ENCODE peak calls at places on chromosomes 2 and 18, in five cellular contexts. F is A549, M is tibial artery, V is BE2C, C is spleen. O is an unnamed sample.

GRCh38 chr2:179560257-179560735 is 295.7 kb upstream of the SESTD1 start:
- DNase-seq in F (no peak), M (no peak), V (no peak), C (no peak), O (no peak)

GRCh38 chr2:109239720-109240119 is 110.7 kb downstream of the SH3RF3 start:
- DNase-seq in M (no peak), F (no peak), V (no peak), C (no peak), O (no peak)

GRCh38 chr2:50098242-50098641 is 933.7 kb downstream of the NRXN1 start:
- DNase-seq in C (no peak), F (no peak), V (no peak), M (no peak), O (no peak)

GRCh38 chr2:25324905-25325592 is 16.7 kb downstream of the DNMT3A start:
- DNase-seq in C (no peak), V (no peak), M (peak), F (no peak), O (no peak)

GRCh38 chr2:44652701-44653100 is 288.8 kb upstream of the SIX3 start:
- DNase-seq in V (no peak), F (no peak), C (no peak), M (no peak), O (peak)

GRCh38 chr2:24124003-24124585 is 825 bp downstream of the FAM228B start:
- DNase-seq in V (no peak), C (no peak), M (no peak), F (no peak), O (no peak)

GRCh38 chr2:109336296-109336695 is 207.3 kb downstream of the SH3RF3 start:
- DNase-seq in C (no peak), F (no peak), M (no peak), V (no peak), O (no peak)

GRCh38 chr2:157751462-157752058 is 122.9 kb upstream of the ACVR1C start:
- DNase-seq in C (no peak), V (peak), M (no peak), F (no peak), O (peak)

GRCh38 chr2:17416891-17417391 is 101.3 kb downstream of the RAD51AP2 start:
- DNase-seq in F (no peak), C (no peak), V (no peak), M (no peak), O (no peak)

GRCh38 chr2:170247882-170248393 is 70.0 kb downstream of the MYO3B start:
- DNase-seq in C (no peak), M (no peak), V (no peak), F (no peak), O (no peak)

GRCh38 chr2:44083054-44083453 is 85.6 kb upstream of the PPM1B start:
- DNase-seq in M (no peak), V (no peak), C (no peak), F (no peak), O (no peak)

GRCh38 chr2:19686439-19686838 is 215.3 kb downstream of the TTC32 start:
- DNase-seq in C (no peak), V (no peak), M (no peak), F (no peak), O (no peak)

GRCh38 chr18:44896817-44897216 is 216.1 kb downstream of the SETBP1 start:
- DNase-seq in C (no peak), M (no peak), F (no peak), V (no peak), O (no peak)

GRCh38 chr2:39183673-39184072 is 60.1 kb downstream of the CDKL4 start:
- DNase-seq in F (no peak), V (no peak), C (no peak), M (no peak), O (no peak)

GRCh38 chr2:241772063-241772499 is 4.5 kb upstream of the GAL3ST2 start:
- DNase-seq in F (no peak), V (no peak), C (no peak), M (no peak), O (peak)

GRCh38 chr2:20015482-20016083 is 3.1 kb upstream of the MATN3 start:
- DNase-seq in F (peak), C (no peak), M (no peak), V (no peak), O (no peak)

GRCh38 chr18:57185434-57185833 is 38.5 kb downstream of the BOD1L2 start:
- DNase-seq in M (no peak), F (no peak), C (no peak), V (no peak), O (no peak)

GRCh38 chr2:28406276-28407096 is 13.8 kb downstream of the FOSL2 start:
- DNase-seq in M (no peak), C (peak), V (no peak), F (no peak), O (no peak)

GRCh38 chr2:71788186-71788525 is 334.8 kb downstream of the DYSF start:
- DNase-seq in M (no peak), F (no peak), V (no peak), C (peak), O (no peak)

GRCh38 chr2:108594132-108594981 is 60.1 kb downstream of the LIMS1 start:
- DNase-seq in M (no peak), V (no peak), C (no peak), F (no peak), O (no peak)

GRCh38 chr2:26414291-26414690 is 12.6 kb downstream of the DRC1 start:
- DNase-seq in V (no peak), M (no peak), F (no peak), C (no peak), O (no peak)

GRCh38 chr2:60641866-60642788 is 88.7 kb upstream of the BCL11A start:
- DNase-seq in F (peak), C (no peak), V (peak), M (no peak), O (peak)

GRCh38 chr2:217360781-217361485 is 501.1 kb upstream of the TNP1 start:
- DNase-seq in M (peak), V (peak), C (no peak), F (no peak), O (no peak)

GRCh38 chr2:64613276-64613675 is 40.4 kb downstream of the SERTAD2 start:
- DNase-seq in C (no peak), V (no peak), M (no peak), F (no peak), O (no peak)

GRCh38 chr2:24080721-24081120 is 3.9 kb downstream of the TP53I3 start:
- DNase-seq in V (no peak), M (no peak), F (no peak), C (no peak), O (no peak)

GRCh38 chr2:120879401-120880295 is 144.0 kb downstream of the GLI2 start:
- DNase-seq in C (no peak), F (no peak), V (no peak), M (no peak), O (peak)

GRCh38 chr18:42029100-42029499 is 74.1 kb downstream of the PIK3C3 start:
- DNase-seq in V (no peak), M (no peak), F (no peak), C (no peak), O (no peak)

GRCh38 chr18:42028232-42028832 is 73.3 kb downstream of the PIK3C3 start:
- DNase-seq in C (no peak), V (peak), M (no peak), F (peak), O (peak)

GRCh38 chr18:42033137-42033810 is 78.2 kb downstream of the PIK3C3 start:
- DNase-seq in F (no peak), C (no peak), V (no peak), M (no peak), O (no peak)

GRCh38 chr18:42032447-42032846 is 77.4 kb downstream of the PIK3C3 start:
- DNase-seq in M (no peak), V (no peak), C (no peak), F (no peak), O (no peak)

DNA sequence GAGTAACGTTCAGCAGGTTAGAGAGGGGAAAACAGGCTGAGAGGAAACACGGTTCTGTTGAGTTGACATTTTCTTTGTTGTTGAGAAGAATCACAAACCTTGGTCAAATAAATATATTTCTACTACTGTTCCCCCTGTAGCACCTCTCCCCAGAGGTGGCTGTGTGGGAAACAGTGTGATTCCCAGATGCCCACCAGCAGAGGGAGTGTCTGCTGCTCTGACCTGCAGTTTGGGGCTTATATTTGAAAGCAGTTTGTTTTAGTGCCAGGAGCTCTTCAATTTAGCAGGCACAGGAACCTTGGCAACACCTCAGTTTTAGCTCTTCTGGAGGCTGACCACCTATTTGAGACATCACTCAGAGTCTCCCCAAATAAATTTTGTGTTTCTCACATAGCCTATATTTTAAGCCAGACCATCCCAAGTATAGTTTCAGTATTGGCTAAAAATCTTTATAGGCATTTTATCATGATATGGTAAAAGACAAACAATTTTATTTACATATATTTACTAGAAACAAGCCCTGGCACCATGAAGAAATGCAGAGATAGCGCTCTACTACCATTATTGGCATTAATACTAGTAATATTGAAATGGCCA is 75.7 kb downstream of the PIK3C3 start:
- DNase-seq in V (peak), F (peak), M (no peak), C (no peak), O (peak)
- TF ChIP-seq CTCF in V (peak), F (peak), M (no peak), C (no peak), O (peak)

GRCh38 chr2:184359379-184359778 is 238.9 kb upstream of the ZNF804A start:
- DNase-seq in M (no peak), V (no peak), F (no peak), C (no peak), O (no peak)

GRCh38 chr2:184367211-184367610 is 231.1 kb upstream of the ZNF804A start:
- DNase-seq in F (no peak), M (no peak), V (no peak), C (no peak), O (no peak)

DNA sequence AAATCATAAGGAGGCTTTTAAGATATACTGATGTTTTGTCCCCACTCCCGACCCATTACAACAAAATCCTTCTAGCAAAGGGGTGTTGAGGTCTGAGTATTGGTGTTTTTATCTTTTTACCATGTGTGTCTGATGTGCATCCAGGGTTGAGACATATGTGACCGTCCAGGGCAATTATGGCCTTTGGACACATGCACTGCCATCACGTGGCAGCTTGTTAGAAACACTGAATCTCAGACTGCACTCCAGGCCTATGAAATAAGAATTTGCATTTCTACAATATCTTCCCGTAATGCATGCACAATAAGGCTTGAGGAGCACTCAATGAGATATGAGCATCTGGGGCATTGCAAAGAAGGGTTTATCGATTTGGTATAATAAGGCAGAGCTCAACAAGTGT is 235.1 kb upstream of the ZNF804A start:
- DNase-seq in F (no peak), V (peak), C (no peak), M (no peak), O (peak)
- TF ChIP-seq CTCF in F (no peak), V (peak), C (no peak), M (no peak), O (peak)

GRCh38 chr2:234256516-234256915 is 206.0 kb downstream of the SPP2 start:
- DNase-seq in V (no peak), C (no peak), M (no peak), F (no peak), O (no peak)

GRCh38 chr2:234254783-234255521 is 204.4 kb downstream of the SPP2 start:
- DNase-seq in V (no peak), M (no peak), C (no peak), F (no peak), O (no peak)

GRCh38 chr2:234259440-234259839 is 208.9 kb downstream of the SPP2 start:
- DNase-seq in V (no peak), F (no peak), C (no peak), M (no peak), O (no peak)

GRCh38 chr2:234258562-234259141 is 208.2 kb downstream of the SPP2 start:
- DNase-seq in M (no peak), V (no peak), F (peak), C (no peak), O (no peak)

DNA sequence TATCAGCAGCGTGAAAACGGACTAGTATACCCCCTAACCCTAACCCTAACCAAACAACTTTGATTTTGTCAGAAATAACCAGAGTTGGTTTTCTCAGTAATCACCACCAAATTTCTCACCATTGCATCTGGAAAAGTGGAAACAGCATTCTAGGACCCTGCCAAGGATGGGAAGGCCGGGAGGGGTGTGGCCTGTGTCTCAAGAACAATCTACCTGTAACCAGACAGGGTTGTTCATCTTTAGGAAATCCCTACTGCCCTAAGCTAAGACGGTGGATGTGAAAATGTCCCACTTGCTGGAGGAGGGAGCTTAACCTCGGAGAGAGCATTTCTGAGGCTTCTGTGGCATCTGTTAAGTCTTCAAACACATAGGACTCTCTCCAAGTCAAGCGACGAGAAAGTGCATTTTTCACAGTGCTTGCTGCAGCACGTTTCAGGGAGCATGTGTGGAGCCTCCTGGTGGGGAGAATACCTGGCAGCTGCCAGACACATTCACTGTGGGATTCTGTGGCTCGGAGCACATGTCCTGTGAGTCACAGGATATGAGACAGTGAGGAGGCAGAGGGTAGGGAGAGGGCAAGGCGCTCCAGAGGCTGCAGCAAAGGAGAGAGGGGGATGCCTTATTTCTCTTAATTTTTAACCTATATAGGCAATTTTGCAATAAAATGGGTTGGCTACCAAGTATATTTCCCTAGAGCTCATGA is 207.5 kb downstream of the SPP2 start:
- DNase-seq in F (peak), V (peak), C (peak), M (peak), O (peak)
- TF ChIP-seq CTCF in F (peak), V (peak), C (peak), M (peak), O (peak)

DNA sequence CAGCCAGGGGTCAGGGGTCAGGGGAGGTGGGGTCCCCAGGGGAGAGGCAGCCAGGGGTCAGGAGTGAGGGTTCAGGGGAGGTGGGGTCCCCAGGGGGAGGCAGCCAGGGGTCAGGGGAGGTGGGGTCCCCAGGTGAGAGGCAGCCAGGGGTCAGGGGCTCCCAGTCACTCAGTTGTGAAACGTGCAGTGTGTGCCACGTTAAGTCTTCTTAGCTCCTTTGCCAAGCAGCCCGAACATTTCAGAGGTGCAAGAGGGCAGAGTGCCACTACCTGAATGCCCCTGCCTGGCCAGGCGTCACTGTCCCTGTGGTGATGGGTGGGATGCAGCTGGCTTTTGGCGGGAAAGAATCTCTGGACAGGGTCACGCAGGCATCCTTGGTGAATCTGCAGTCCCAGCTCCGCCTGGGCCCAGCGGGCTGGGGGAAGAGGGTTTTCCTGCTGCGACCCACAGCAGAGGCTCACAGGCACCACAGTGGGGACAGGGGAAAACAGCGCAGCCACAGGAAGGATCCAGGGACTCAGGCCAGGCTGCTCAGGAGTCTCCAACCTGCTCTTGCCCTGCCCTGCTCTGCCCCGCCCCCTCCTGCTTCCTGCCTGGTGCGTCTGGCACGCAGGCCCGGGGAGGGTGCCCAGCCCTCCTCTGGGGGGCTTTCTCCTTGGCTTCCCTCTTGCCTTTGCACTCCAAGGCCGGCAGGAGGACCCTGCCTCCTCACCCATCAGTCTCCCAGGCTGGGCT is 188.3 kb downstream of the TWIST2 start:
- DNase-seq in V (peak), C (no peak), M (no peak), F (no peak), O (no peak)
- TF ChIP-seq CTCF in V (no peak), C (no peak), M (no peak), F (no peak), O (no peak)

DNA sequence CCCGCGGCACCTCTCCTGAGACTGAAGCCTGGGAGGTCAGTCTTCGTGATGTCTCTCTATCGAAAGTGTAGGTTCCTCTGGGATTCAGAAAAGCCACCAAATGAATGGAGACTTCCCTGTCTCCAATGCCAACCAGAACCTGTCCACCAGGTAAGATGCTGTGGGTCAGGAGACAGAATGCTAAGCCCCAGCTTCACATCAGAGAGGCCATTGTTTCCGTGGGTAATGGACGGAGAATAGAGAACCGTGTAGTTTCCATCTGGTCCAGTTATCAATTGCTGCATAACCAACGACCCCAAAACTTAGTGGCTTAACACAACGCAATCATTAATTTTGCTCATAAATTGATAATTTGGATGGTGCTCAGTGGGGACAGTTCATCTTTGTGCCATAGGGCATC is 93.5 kb downstream of the DDX1 start:
- DNase-seq in C (no peak), V (no peak), M (no peak), F (no peak), O (no peak)
- TF ChIP-seq CTCF in C (no peak), V (no peak), M (no peak), F (no peak), O (no peak)

GRCh38 chr18:11162889-11163288 is 13.5 kb upstream of the PIEZO2 start:
- DNase-seq in V (no peak), M (no peak), F (no peak), C (no peak), O (no peak)

GRCh38 chr18:11163668-11164067 is 14.3 kb upstream of the PIEZO2 start:
- DNase-seq in V (no peak), M (no peak), C (no peak), F (peak), O (no peak)

GRCh38 chr18:11160303-11160702 is 10.9 kb upstream of the PIEZO2 start:
- DNase-seq in V (no peak), C (no peak), F (no peak), M (no peak), O (no peak)

GRCh38 chr18:11156977-11157376 is 7.6 kb upstream of the PIEZO2 start:
- DNase-seq in M (no peak), C (no peak), V (no peak), F (no peak), O (no peak)

DNA sequence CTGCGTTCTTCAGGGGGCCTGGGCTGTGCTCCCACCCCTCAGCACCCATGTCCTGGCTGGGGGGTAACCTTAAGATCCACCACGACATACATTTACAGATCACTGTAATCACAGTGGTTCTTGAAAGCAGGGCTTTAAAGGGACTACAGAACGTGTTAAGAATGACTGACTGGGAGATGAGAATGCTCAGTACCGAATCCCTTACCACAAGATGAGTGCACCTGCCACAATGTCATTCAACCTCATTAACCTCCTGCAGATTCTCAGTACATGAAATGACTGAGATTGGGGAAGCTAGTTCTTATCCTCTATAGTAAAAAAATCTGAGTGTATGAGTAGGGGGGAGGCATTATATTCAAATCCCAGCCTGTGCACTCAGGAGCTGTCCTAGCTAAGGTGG is 10.5 kb upstream of the PIEZO2 start:
- DNase-seq in V (no peak), C (no peak), F (no peak), M (no peak), O (no peak)
- TF ChIP-seq CTCF in V (no peak), C (no peak), F (no peak), M (no peak), O (no peak)

GRCh38 chr2:224931956-224932355 is 110.3 kb downstream of the DOCK10 start:
- DNase-seq in C (no peak), F (no peak), M (no peak), V (no peak), O (no peak)
- TF ChIP-seq CTCF in C (no peak), F (no peak), M (no peak), V (no peak), O (no peak)

GRCh38 chr2:47043142-47043890 is 111.8 kb downstream of the STPG4 start:
- DNase-seq in F (peak), C (peak), M (no peak), V (peak), O (peak)
- TF ChIP-seq CTCF in F (no peak), C (peak), M (no peak), V (peak), O (no peak)

GRCh38 chr2:31525876-31526275 is 54.9 kb downstream of the SRD5A2 start:
- DNase-seq in F (no peak), V (peak), C (no peak), M (peak), O (no peak)
- TF ChIP-seq CTCF in F (no peak), V (no peak), C (no peak), M (no peak), O (no peak)

O was measured in WERI-Rb-1.